ENCODE peak calls at places on chromosomes 12 and 14, in four cellular contexts. X is lower lobe of right lung, N is H7, F is GM23248. C is an unnamed sample.

GRCh38 chr14:70722418-70722817 is 80.7 kb downstream of the TTC9 start:
- DNase-seq in X (no peak), N (no peak), F (no peak), C (no peak)

GRCh38 chr12:24596768-24597388 is 352.0 kb downstream of the BCAT1 start:
- DNase-seq in F (peak; percentile 46), X (no peak), N (peak; percentile 57), C (no peak)

GRCh38 chr12:15274561-15274967 is 47.7 kb upstream of the PTPRO start:
- DNase-seq in N (no peak), F (no peak), X (no peak), C (no peak)

GRCh38 chr12:121465921-121466799 is 66.2 kb downstream of the RNF34 start:
- DNase-seq in N (peak; percentile 76), X (no peak), F (peak; percentile 57), C (no peak)

GRCh38 chr12:89907659-89908058 is 199.0 kb upstream of the ATP2B1 start:
- DNase-seq in N (no peak), X (no peak), F (no peak), C (no peak)

GRCh38 chr14:28468191-28469151 is 298.1 kb upstream of the FOXG1 start:
- DNase-seq in X (no peak), N (no peak), F (no peak), C (no peak)

GRCh38 chr12:26636710-26637328 is 196.2 kb downstream of the ITPR2 start:
- DNase-seq in X (no peak), F (peak; percentile 79), N (no peak), C (no peak)

GRCh38 chr14:54440454-54440853 is 720 bp downstream of the CNIH1 start:
- DNase-seq in F (peak; percentile 39), N (no peak), X (no peak), C (no peak)

GRCh38 chr14:78902010-78902623 is 731.9 kb downstream of the NRXN3 start:
- DNase-seq in F (peak; percentile 71), N (peak; percentile 4), X (no peak), C (peak; percentile 63)

GRCh38 chr14:50756300-50756699 is 74.7 kb downstream of the NIN start:
- DNase-seq in F (no peak), N (no peak), X (no peak), C (no peak)

DNA sequence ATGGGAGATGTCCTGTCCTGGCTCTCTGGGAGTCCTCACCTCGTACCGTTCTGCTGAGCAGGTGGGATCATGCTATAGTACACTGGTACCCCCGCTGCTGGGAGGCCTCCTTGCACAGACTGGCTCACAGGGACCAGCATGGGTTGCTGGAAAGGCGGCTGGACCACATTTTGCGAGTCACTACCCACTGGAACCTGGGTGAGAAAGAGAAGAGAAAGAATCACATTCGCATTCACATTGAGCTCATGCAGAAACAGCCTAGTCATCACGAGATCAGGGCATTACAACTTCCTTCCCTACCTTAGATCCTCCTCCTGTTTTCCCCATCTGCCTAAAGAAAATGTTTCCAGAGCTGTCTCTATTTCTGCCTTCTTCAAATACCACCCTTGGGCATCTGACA is 17.3 kb upstream of the STAC3 start:
- DNase-seq in F (peak; percentile 61), N (no peak), X (no peak), C (no peak)
- H3K36me3 ChIP-seq in F (peaks cover 19% of the 10 kb centered on the region), N (peaks cover 11% of the 10 kb centered on the region), X (peaks cover 87% of the 10 kb centered on the region), C (peaks cover 28% of the 10 kb centered on the region)

DNA sequence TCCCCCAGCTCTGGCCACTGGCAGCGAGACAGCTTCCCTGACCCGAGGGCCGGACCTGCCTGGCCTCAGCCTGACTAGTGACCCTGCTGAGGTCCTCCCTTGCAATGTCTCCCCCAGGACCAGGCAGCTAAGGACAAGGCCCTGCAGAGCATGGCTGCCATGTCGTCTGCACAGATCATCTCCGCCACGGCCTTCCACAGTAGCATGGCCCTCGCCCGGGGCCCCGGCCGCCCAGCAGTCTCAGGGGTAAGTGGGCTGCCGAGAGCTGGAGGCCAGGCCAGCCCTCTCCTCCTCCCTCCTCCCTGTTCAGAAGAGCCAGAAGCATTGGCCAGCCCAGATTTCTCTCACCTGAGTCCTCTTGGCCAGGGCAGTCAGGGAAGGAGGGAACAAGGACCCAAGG is 58.1 kb downstream of the TEAD4 start:
- DNase-seq in F (no peak), N (no peak), X (no peak), C (no peak)
- H3K36me3 ChIP-seq in F (no peaks in the 10 kb centered on the region), N (peaks cover 33% of the 10 kb centered on the region), X (peaks cover 39% of the 10 kb centered on the region), C (peaks cover 31% of the 10 kb centered on the region)

GRCh38 chr14:69086537-69086936 is 66.4 kb downstream of the DCAF5 start:
- DNase-seq in X (no peak), F (no peak), N (no peak), C (no peak)
- H3K36me3 ChIP-seq in X (peaks cover 72% of the 10 kb centered on the region), F (peaks cover 18% of the 10 kb centered on the region), N (no peaks in the 10 kb centered on the region), C (peaks cover 24% of the 10 kb centered on the region)

DNA sequence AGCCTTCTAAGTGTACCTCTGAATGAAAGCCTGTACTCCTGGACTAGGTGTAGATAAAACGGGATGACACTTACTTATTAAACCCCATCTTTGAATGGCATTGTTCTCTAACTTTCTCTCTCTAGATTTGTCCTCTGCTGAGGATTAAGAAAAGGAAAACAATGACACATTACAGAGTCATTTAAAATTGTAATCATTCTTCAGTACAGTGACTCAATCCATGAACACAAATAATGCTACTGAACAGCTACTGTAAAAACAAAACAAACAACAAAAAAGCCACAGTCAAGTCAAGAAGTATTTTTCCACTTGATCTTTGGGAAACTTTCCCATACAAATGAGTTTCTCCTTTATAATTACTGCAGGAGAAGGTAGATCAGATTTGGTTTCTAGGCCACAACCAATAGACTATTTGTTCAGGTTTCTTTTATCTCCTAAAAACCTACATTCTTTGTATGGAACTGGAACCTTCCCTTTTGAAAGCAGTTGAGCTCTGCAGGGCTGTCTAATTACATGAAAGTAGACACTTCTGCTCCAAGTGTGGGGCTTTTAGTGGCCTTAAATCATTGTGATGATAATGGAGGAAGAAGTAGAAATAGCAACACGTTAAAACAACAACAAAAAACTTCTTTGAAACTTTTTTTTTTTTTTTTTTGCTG is 219.1 kb downstream of the ESR2 start:
- DNase-seq in N (no peak), F (peak; percentile 61), X (no peak), C (peak; percentile 51)
- H3K36me3 ChIP-seq in N (peaks cover 3% of the 10 kb centered on the region), F (no peaks in the 10 kb centered on the region), X (peaks cover 64% of the 10 kb centered on the region), C (peaks cover 7% of the 10 kb centered on the region)

GRCh38 chr14:35144029-35144428 is 21.7 kb downstream of the PRORP start:
- DNase-seq in F (no peak), N (no peak), X (no peak), C (no peak)

GRCh38 chr14:35149239-35149638 is 26.9 kb downstream of the PRORP start:
- DNase-seq in X (no peak), F (no peak), N (no peak), C (no peak)

GRCh38 chr14:35146711-35147149 is 24.4 kb downstream of the PRORP start:
- DNase-seq in X (no peak), F (no peak), N (no peak), C (no peak)

GRCh38 chr14:35147711-35148110 is 25.4 kb downstream of the PRORP start:
- DNase-seq in X (no peak), F (no peak), N (no peak), C (no peak)

GRCh38 chr14:35147186-35147585 is 24.8 kb downstream of the PRORP start:
- DNase-seq in N (no peak), F (no peak), X (no peak), C (no peak)
- H3K36me3 ChIP-seq in N (no peaks in the 10 kb centered on the region), F (no peaks in the 10 kb centered on the region), X (no peaks in the 10 kb centered on the region), C (peaks cover 6% of the 10 kb centered on the region)

GRCh38 chr12:29455087-29455486 is 42.4 kb downstream of the OVCH1 start:
- DNase-seq in F (no peak), X (no peak), N (no peak), C (no peak)

GRCh38 chr12:29463198-29463597 is 34.3 kb downstream of the OVCH1 start:
- DNase-seq in F (no peak), N (no peak), X (no peak), C (no peak)

GRCh38 chr12:29460082-29460481 is 37.4 kb downstream of the OVCH1 start:
- DNase-seq in N (no peak), F (no peak), X (no peak), C (no peak)
- H3K36me3 ChIP-seq in N (no peaks in the 10 kb centered on the region), F (no peaks in the 10 kb centered on the region), X (no peaks in the 10 kb centered on the region), C (no peaks in the 10 kb centered on the region)

GRCh38 chr14:24171422-24172260 is at the start of gene REC8:
- DNase-seq in F (no peak), X (peak; percentile 87), N (peak; percentile 100), C (no peak)

GRCh38 chr14:24172261-24172860 is 481 bp downstream of the REC8 start:
- DNase-seq in N (no peak), F (no peak), X (no peak), C (no peak)

GRCh38 chr14:24176599-24176998 is 4.7 kb downstream of the REC8 start:
- DNase-seq in F (no peak), X (no peak), N (no peak), C (no peak)

GRCh38 chr14:24177041-24177825 is 5.4 kb downstream of the REC8 start:
- DNase-seq in N (no peak), X (no peak), F (no peak), C (no peak)

DNA sequence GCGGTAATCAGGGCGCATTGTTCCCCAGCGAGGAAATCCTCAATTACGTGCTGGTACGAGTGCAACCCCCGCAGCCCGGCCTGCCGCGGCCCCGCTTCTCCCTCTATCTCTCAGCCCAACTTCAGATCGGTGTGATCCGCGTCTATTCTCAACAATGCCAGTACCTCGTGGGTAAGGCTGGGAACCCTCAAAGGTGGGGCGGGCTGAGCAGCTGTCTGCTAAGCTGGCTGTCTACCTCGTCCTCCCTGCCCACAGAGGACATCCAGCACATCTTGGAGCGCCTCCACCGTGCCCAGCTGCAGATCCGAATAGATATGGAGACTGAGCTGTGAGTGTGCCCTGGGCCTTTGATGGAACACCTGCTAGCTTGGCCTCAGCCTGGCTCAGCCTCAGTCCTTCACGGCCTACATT is 996 bp downstream of the REC8 start:
- DNase-seq in X (no peak), N (no peak), F (no peak), C (no peak)
- H3K36me3 ChIP-seq in X (peaks cover 76% of the 10 kb centered on the region), N (peaks cover 7% of the 10 kb centered on the region), F (peaks cover 4% of the 10 kb centered on the region), C (no peaks in the 10 kb centered on the region)

DNA sequence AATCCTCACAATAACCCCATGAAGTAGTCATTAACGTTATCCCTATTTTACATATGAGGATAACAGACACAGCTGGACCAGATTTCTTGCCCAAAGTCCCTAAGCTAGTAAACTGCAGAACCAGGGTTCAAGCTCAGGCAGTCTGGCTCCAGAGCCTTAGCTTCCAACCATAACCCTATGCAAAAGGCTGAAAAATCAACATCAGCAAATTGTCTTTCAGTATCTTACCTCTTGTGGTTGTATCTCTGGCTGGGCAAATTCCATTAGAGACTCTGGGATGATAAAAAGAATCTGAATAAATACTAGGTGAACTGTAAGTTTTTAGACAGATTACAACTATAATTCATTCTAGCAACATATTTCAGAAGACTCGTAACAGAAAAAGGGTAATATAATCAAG is 24.7 kb downstream of the CAPRIN2 start:
- DNase-seq in F (no peak), N (no peak), X (no peak), C (no peak)
- H3K36me3 ChIP-seq in F (peaks cover 43% of the 10 kb centered on the region), N (peaks cover 16% of the 10 kb centered on the region), X (peaks cover 25% of the 10 kb centered on the region), C (peaks cover 17% of the 10 kb centered on the region)

DNA sequence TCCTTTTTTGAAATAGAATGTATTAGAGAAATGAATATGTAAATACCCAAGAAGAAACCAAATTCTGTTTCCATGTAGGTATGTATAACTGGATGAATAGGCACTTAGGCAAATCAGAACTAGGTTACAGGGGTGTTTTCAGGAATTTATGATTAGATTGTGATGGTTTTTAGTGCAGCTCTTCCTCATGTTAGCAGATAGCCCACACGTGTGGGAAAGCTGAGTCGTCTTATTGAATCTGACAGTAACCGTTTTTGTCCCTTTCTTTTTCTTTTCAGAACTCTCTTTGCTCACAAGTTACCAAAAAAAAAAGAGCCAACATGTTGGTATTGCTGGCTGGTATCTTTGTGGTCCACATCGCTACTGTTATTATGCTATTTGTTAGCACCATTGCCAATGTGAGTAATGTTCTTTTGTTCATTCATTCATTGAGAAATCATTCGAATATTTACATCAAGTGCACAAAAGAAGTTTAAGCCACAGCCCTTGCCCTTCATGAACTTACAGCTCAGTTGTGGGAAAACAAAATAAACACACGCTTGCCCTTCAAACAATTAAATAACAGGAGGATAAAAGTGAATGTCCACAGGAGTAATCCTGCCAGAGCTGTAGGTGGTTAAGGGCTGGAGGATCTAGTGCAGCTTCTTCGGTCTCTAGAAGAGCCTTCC is 14.8 kb downstream of the EMP1 start:
- DNase-seq in N (no peak), F (peak; percentile 45), X (no peak), C (no peak)
- H3K36me3 ChIP-seq in N (no peaks in the 10 kb centered on the region), F (peaks cover 72% of the 10 kb centered on the region), X (peaks cover 42% of the 10 kb centered on the region), C (no peaks in the 10 kb centered on the region)

C was measured in HAP-1.